ENCODE peak calls at places on chromosomes 11 and 22, in ten cellular contexts. L, P, X, F, I, J, W, T, V and N are unnamed samples.

GRCh38 chr11:61962213-61963015 is 5.0 kb downstream of the FTH1 start:
- ATAC-seq in L (peak; percentile 0), P (no peak), X (no peak), F (peak; percentile 34), I (peak; percentile 4), J (no peak), W (peak; percentile 1), T (peak; percentile 30), V (no peak), N (no peak)

GRCh38 chr11:1458340-1459218 is 28.0 kb downstream of the MOB2 start:
- ATAC-seq in L (peak; percentile 42), P (peak; percentile 13), X (no peak), F (peak; percentile 37), I (no peak), J (peak; percentile 87), W (peak; percentile 62), T (peak; percentile 14), V (no peak), N (no peak)

GRCh38 chr11:12027844-12028243 is 19.4 kb upstream of the DKK3 start:
- ATAC-seq in L (no peak), P (no peak), X (no peak), F (no peak), I (no peak), J (no peak), W (no peak), T (no peak), V (no peak), N (no peak)

GRCh38 chr11:130602700-130603584 is 154.5 kb downstream of the ADAMTS15 start:
- ATAC-seq in L (no peak), P (no peak), X (no peak), F (no peak), I (no peak), J (no peak), W (no peak), T (no peak), V (no peak), N (no peak)

GRCh38 chr11:76614471-76615183 is 55.9 kb downstream of the LRRC32 start:
- ATAC-seq in L (peak; percentile 76), P (no peak), X (no peak), F (no peak), I (no peak), J (peak; percentile 48), W (peak; percentile 88), T (no peak), V (no peak), N (no peak)

GRCh38 chr11:45073575-45074225 is 72.7 kb upstream of the PRDM11 start:
- ATAC-seq in L (peak; percentile 42), P (no peak), X (no peak), F (no peak), I (peak; percentile 36), J (no peak), W (peak; percentile 37), T (peak; percentile 59), V (peak; percentile 89), N (peak; percentile 67)

GRCh38 chr11:46601129-46601528 is 7.3 kb upstream of the AMBRA1 start:
- ATAC-seq in L (peak; percentile 56), P (no peak), X (no peak), F (no peak), I (no peak), J (no peak), W (peak; percentile 57), T (no peak), V (no peak), N (no peak)

GRCh38 chr11:46281374-46281831 is 3.9 kb downstream of the CREB3L1 start:
- ATAC-seq in L (peak; percentile 1), P (no peak), X (no peak), F (no peak), I (no peak), J (no peak), W (peak; percentile 15), T (no peak), V (no peak), N (no peak)

GRCh38 chr11:77101043-77101537 is 1.6 kb upstream of the OMP start:
- ATAC-seq in L (no peak), P (no peak), X (peak; percentile 23), F (peak; percentile 45), I (no peak), J (no peak), W (no peak), T (no peak), V (no peak), N (no peak)

GRCh38 chr22:34878996-34879395 is 187.0 kb upstream of the ISX start:
- ATAC-seq in L (no peak), P (no peak), X (no peak), F (no peak), I (no peak), J (no peak), W (no peak), T (no peak), V (no peak), N (no peak)

GRCh38 chr11:7546324-7546791 is 32.6 kb downstream of the PPFIBP2 start:
- ATAC-seq in L (no peak), P (no peak), X (no peak), F (no peak), I (no peak), J (no peak), W (peak; percentile 80), T (no peak), V (no peak), N (no peak)

GRCh38 chr11:98566978-98567377 is 453.8 kb upstream of the CNTN5 start:
- ATAC-seq in L (no peak), P (no peak), X (no peak), F (no peak), I (no peak), J (no peak), W (no peak), T (no peak), V (no peak), N (no peak)

GRCh38 chr11:88327061-88327460 is 10.5 kb downstream of the CTSC start:
- ATAC-seq in L (no peak), P (no peak), X (peak; percentile 50), F (no peak), I (no peak), J (no peak), W (no peak), T (no peak), V (no peak), N (peak; percentile 88)

GRCh38 chr11:2964782-2965181 is 27.3 kb downstream of the NAP1L4 start:
- ATAC-seq in L (no peak), P (no peak), X (no peak), F (no peak), I (no peak), J (no peak), W (no peak), T (no peak), V (no peak), N (no peak)

GRCh38 chr11:2387266-2387982 is 10.3 kb downstream of the CD81 start:
- ATAC-seq in L (no peak), P (peak; percentile 40), X (peak; percentile 75), F (no peak), I (no peak), J (no peak), W (no peak), T (peak; percentile 30), V (no peak), N (no peak)

GRCh38 chr22:47213571-47214230 is 451.3 kb downstream of the TBC1D22A start:
- ATAC-seq in L (no peak), P (peak; percentile 68), X (peak; percentile 82), F (peak; percentile 90), I (peak; percentile 72), J (peak; percentile 82), W (no peak), T (peak; percentile 61), V (peak; percentile 49), N (peak; percentile 58)

GRCh38 chr11:83836883-83837654 is 550.9 kb upstream of the CCDC90B start:
- ATAC-seq in L (peak; percentile 94), P (no peak), X (peak; percentile 54), F (peak; percentile 99), I (no peak), J (peak; percentile 95), W (peak; percentile 94), T (no peak), V (no peak), N (peak; percentile 73)

GRCh38 chr11:44829838-44830237 is 103.1 kb downstream of the TSPAN18 start:
- ATAC-seq in L (no peak), P (no peak), X (no peak), F (no peak), I (no peak), J (no peak), W (no peak), T (no peak), V (no peak), N (no peak)

GRCh38 chr11:88318017-88318416 is 19.5 kb downstream of the CTSC start:
- ATAC-seq in L (no peak), P (no peak), X (no peak), F (no peak), I (no peak), J (peak; percentile 58), W (no peak), T (no peak), V (no peak), N (no peak)

GRCh38 chr11:68333176-68333575 is 20.8 kb downstream of the LRP5 start:
- ATAC-seq in L (no peak), P (no peak), X (no peak), F (no peak), I (no peak), J (peak; percentile 81), W (no peak), T (no peak), V (no peak), N (no peak)

GRCh38 chr11:14364322-14364721 is 5.3 kb upstream of the RRAS2 start:
- ATAC-seq in L (peak; percentile 79), P (no peak), X (no peak), F (no peak), I (no peak), J (no peak), W (peak; percentile 14), T (no peak), V (no peak), N (no peak)

GRCh38 chr11:70596091-70596490 is 197.8 kb downstream of the CTTN start:
- ATAC-seq in L (no peak), P (no peak), X (no peak), F (no peak), I (no peak), J (no peak), W (no peak), T (no peak), V (no peak), N (no peak)

GRCh38 chr11:1868636-1869291 is 15.9 kb downstream of the LSP1 start:
- ATAC-seq in L (peak; percentile 6), P (no peak), X (no peak), F (no peak), I (no peak), J (no peak), W (peak; percentile 17), T (no peak), V (no peak), N (peak; percentile 64)

GRCh38 chr11:42555197-42555596 is 756.6 kb upstream of the API5 start:
- ATAC-seq in L (no peak), P (no peak), X (no peak), F (no peak), I (no peak), J (no peak), W (no peak), T (no peak), V (no peak), N (no peak)

GRCh38 chr22:46897246-46897623 is 134.8 kb downstream of the TBC1D22A start:
- ATAC-seq in L (no peak), P (no peak), X (peak; percentile 5), F (no peak), I (no peak), J (no peak), W (no peak), T (no peak), V (no peak), N (no peak)

GRCh38 chr11:68430801-68431200 is 29.8 kb upstream of the PPP6R3 start:
- ATAC-seq in L (no peak), P (no peak), X (no peak), F (no peak), I (no peak), J (peak; percentile 82), W (no peak), T (no peak), V (no peak), N (no peak)

GRCh38 chr11:113447621-113448310 is 27.4 kb downstream of the DRD2 start:
- ATAC-seq in L (no peak), P (peak; percentile 62), X (peak; percentile 66), F (no peak), I (no peak), J (no peak), W (peak; percentile 72), T (no peak), V (no peak), N (no peak)

GRCh38 chr11:68692881-68693483 is 8.6 kb downstream of the GAL start:
- ATAC-seq in L (no peak), P (no peak), X (no peak), F (no peak), I (no peak), J (no peak), W (no peak), T (no peak), V (no peak), N (no peak)